ENCODE peak calls at places on chromosomes 4 and X, in four cellular contexts. F is IMR-90, O is H9, V is mesenchymal stem cell. D is an unnamed sample.

GRCh38 chr4:4694296-4694772 is 152.5 kb upstream of the STX18 start:
- DNase-seq in F (peak), O (peak), V (peak), D (no peak)

GRCh38 chrX:119669424-119670037 is 23.4 kb downstream of the SEPTIN6 start:
- DNase-seq in O (no peak), F (peak), V (peak), D (no peak)

GRCh38 chr4:79864470-79865190 is 208.4 kb downstream of the ANTXR2 start:
- DNase-seq in O (no peak), V (no peak), F (peak), D (no peak)

GRCh38 chrX:112613039-112613438 is 66.7 kb downstream of the LHFPL1 start:
- DNase-seq in V (no peak), O (no peak), F (no peak), D (no peak)

GRCh38 chrX:83916525-83916924 is 55.6 kb downstream of the CYLC1 start:
- DNase-seq in O (no peak), F (peak), V (peak), D (no peak)

GRCh38 chr4:185520119-185520518 is 15.2 kb downstream of the PDLIM3 start:
- DNase-seq in F (peak), V (peak), O (no peak), D (peak)

GRCh38 chr4:36316544-36317082 is 35.2 kb downstream of the DTHD1 start:
- DNase-seq in F (peak), V (no peak), O (no peak), D (peak)

GRCh38 chr4:26199566-26199965 is 121.2 kb upstream of the RBPJ start:
- DNase-seq in O (no peak), F (no peak), V (no peak), D (no peak)

GRCh38 chr4:23212558-23212957 is 519.8 kb downstream of the GBA3 start:
- DNase-seq in V (no peak), O (no peak), F (no peak), D (no peak)

GRCh38 chr4:70868778-70869177 is 29.1 kb upstream of the GRSF1 start:
- DNase-seq in O (no peak), F (no peak), V (no peak), D (no peak)

GRCh38 chrX:130676861-130677260 is 226.1 kb downstream of the ENOX2 start:
- DNase-seq in V (no peak), O (no peak), F (no peak), D (no peak)

GRCh38 chr4:54382623-54383022 is 153.5 kb downstream of the PDGFRA start:
- DNase-seq in F (no peak), V (no peak), O (no peak), D (no peak)

GRCh38 chrX:48490661-48491060 is 14.7 kb downstream of the FTSJ1 start:
- DNase-seq in V (no peak), O (no peak), F (no peak), D (peak)

GRCh38 chrX:147476008-147476407 is 435.7 kb upstream of the FMR1 start:
- DNase-seq in V (no peak), F (no peak), O (no peak), D (peak)

GRCh38 chr4:125433453-125433852 is 118.7 kb downstream of the FAT4 start:
- DNase-seq in O (no peak), V (peak), F (peak), D (no peak)

GRCh38 chr4:143381171-143382118 is 44.8 kb downstream of the GAB1 start:
- DNase-seq in V (peak), O (no peak), F (peak), D (no peak)

GRCh38 chr4:93394488-93395185 is 433.9 kb upstream of the ATOH1 start:
- DNase-seq in F (peak), V (peak), O (no peak), D (no peak)

GRCh38 chrX:34805951-34806350 is 136.6 kb upstream of the FAM47B start:
- DNase-seq in O (no peak), F (no peak), V (no peak), D (no peak)

GRCh38 chr4:153295131-153295755 is 49.2 kb upstream of the MND1 start:
- DNase-seq in F (no peak), O (peak), V (no peak), D (peak)
- H3K14ac ChIP-seq in F (no peak), O (no peak), V (no peak), D (no peak)

DNA sequence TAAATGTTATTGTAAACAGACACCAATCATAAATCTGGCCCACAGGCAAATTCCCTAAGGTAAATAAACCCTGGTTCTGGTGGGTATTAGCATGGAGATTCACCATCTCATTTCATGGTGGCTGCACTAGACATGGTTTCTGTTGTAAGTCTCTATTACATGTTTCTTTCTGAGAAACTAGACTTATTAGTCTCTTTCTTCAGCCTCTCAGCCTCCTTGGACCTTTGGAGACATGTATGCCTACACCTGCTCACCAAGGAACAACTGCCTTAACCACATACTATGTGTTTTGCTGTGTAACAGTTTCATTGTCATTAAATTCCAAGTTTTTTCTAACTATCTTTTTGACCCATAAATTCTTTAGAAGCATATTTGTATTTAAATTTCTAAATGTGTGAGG is 13.1 kb downstream of the DDIT4L start:
- DNase-seq in O (no peak), F (no peak), V (no peak), D (no peak)
- H3K9ac ChIP-seq in O (no peak), F (no peak), V (no peak), D (no peak)

GRCh38 chrX:13197961-13198761 is 121.7 kb downstream of the ATXN3L start:
- DNase-seq in O (peak), V (no peak), F (no peak), D (peak)

GRCh38 chrX:13198762-13199064 is 121.1 kb downstream of the ATXN3L start:
- DNase-seq in V (no peak), F (no peak), O (no peak), D (no peak)

GRCh38 chrX:13190051-13190450 is 129.8 kb downstream of the ATXN3L start:
- DNase-seq in F (no peak), O (no peak), V (no peak), D (no peak)

GRCh38 chrX:13196778-13197177 is 123.1 kb downstream of the ATXN3L start:
- DNase-seq in V (no peak), F (no peak), O (no peak), D (no peak)

DNA sequence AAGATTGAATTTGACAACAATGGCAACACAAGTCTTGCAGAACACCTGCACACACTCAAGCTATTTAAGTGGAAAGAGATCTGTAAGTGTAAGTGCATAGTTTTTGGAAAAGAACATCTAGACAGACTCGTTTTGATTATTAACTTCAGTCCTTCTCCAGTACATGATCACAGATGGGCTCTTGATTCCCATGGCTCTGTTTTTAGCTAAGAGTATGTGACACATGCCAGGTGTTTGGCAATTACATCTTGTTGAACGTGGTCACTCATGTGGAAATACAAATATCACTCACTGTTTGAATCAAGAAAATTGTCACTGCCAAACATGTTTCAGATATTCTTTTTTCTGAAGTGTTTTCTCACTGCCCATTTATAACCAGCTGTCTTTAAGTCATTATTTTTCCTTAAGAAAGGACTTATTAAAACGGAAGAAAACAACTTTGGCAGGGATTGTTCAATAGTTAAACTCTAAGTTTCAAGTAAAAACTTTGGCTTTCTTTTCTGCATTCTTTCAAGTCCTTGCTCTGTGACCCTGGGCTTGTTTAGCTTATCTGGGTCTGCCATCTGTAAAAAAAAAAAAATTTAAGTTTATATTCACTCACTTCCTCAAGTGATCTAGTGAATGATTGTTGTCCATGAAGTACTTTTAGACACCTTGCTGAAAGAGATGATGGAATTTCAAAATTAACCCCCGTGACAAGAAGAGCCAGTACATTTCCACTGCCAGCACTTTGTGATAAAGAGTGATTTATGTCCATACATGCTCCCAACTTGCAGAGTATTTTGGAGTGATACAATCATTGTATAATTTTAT is 125.4 kb downstream of the ATXN3L start:
- DNase-seq in V (peak), O (no peak), F (no peak), D (peak)
- H3K14ac ChIP-seq in V (no peak), O (no peak), F (no peak), D (no peak)

GRCh38 chr4:167111622-167112021 is 122.7 kb downstream of the SPOCK3 start:
- DNase-seq in V (no peak), O (no peak), F (no peak), D (no peak)

GRCh38 chr4:167114416-167114971 is 119.8 kb downstream of the SPOCK3 start:
- DNase-seq in O (no peak), F (no peak), V (no peak), D (no peak)

GRCh38 chr4:167119392-167119791 is 114.9 kb downstream of the SPOCK3 start:
- DNase-seq in O (no peak), V (no peak), F (no peak), D (no peak)

DNA sequence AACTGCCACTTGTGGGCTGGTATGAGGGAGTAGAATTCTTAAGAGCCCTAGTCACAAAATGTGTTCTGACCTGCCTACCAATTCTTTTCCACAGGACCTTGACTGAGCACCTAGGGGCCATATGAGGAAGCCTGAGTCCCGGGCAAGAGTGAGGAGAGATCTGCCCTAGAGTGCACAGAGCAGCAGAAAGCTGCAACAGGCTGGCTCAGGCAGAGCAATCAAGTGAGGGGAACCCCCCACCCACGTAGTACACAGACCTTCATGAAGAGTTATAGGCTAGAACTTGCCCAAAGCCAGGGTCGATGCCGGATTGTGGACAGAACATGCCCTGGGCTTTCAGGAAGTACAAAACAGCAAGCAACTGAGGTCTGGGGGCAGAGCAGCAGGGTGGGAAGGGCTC is 117.0 kb downstream of the SPOCK3 start:
- DNase-seq in V (no peak), F (no peak), O (no peak), D (no peak)
- H3K9ac ChIP-seq in V (no peak), F (no peak), O (no peak), D (no peak)

DNA sequence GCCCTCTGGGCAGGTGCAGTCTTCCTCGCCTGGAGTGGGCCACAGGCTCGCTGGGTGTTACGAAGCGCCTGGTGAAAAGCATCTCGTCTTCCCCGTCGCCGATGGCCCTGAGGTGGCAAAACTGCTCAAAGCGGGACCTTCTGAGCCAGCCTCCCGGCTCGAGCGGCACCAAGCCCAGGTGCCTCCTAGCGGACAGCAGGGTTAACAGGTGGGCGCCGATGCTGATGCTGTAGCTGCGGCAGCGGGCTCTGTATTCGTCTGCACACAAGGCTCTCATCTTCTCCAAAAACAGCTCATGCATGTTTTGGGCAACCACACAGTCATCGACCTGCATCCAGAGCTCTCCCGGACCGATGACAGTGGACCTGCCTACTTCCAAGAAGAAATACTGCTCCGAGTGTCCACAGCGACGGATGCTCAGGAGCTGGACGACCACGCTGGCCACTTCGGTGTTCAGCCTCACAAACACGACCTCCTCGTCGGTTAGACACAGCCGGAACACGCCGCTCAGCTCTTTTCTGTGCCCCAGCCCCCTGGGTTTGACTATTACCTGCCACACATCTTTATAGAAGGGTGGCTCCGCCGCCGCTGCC is 1.2 kb downstream of the IRS4 start:
- DNase-seq in O (peak), F (no peak), V (no peak), D (no peak)
- H3K14ac ChIP-seq in O (no peak), F (no peak), V (no peak), D (no peak)

DNA sequence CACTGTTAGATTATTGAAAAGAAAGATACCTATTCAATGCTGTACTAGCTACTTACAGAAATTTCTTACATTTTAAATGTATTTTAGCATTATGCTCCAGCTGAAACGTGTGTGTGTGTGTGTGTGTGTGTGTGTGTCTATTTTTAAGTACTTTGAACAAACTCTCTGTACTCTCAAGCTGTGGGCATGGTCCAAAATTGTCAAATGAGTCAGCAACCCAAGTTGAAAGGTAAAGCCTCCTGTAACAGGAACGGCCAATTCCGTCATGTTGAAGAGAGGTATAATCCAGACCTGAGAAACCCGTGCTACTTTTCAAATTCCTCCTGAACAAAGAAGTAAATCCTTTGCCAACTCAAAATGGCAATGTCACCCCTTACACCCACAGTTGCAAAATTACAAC is 20.5 kb downstream of the MAOB start:
- DNase-seq in O (no peak), V (no peak), F (no peak), D (no peak)
- H3K9ac ChIP-seq in O (no peak), V (no peak), F (no peak), D (no peak)

GRCh38 chr4:81030061-81030616 is 369 bp upstream of the BMP3 start:
- DNase-seq in O (peak), F (no peak), V (no peak), D (no peak)

GRCh38 chr4:81032805-81033684 is 2.5 kb downstream of the BMP3 start:
- DNase-seq in F (peak), O (no peak), V (no peak), D (no peak)

GRCh38 chr4:81030617-81031388 is at the start of gene BMP3:
- DNase-seq in O (peak), V (peak), F (peak), D (peak)

GRCh38 chr4:81032174-81032551 is 1.7 kb downstream of the BMP3 start:
- DNase-seq in V (no peak), O (no peak), F (no peak), D (no peak)

DNA sequence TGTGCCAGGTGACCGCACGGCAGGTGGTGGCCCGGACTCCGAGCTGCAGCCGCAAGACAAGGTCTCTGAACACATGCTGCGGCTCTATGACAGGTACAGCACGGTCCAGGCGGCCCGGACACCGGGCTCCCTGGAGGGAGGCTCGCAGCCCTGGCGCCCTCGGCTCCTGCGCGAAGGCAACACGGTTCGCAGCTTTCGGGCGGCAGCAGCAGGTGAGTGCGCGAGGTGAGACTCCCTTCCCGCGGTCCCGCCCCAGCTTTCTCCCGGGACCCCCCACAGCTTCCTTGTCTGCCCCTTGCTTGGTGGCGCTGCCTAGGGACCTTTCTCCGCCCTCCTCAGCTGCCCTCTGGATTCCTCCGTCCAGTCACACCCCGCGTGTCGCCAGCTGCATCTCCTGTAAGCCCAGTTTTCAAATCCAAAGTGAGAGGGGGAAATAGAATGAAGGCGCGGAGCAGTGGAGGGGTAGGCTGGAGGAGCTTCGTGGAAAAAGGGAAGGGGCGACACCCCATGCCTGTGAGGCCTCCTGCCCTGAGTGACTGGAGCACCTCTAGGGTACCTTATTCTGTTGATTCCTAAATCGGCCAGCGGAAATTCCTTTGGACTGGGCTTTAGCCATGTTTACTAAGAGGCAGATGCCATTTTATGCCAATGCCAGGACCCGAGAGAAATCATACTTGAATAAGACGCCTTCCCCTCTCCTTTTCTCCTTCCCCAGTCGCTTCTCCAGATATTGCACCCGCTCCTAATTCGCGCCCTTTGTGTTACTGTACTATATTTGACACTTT is 1.1 kb downstream of the BMP3 start:
- DNase-seq in O (peak), V (no peak), F (no peak), D (no peak)
- H3K14ac ChIP-seq in O (no peak), V (no peak), F (no peak), D (no peak)

DNA sequence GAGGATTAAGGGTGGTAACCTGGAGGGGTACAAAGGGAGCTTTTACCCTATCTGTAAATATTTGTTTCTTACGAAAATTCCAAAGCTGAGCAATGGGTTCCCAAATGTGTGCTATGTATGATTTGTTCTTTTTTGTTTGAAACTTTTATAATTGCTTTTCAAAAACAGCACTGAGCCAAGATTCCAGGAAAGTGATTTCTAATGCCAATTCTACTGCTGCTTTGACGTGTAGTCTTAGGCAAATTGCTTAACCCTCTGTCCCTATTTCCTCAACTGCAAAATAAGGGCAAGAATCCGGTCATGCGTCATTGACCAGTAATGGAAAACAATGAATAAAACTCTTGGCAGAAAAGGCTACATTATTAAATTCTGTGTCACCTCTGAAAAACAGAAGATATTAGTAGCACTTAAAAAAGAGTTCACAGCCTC is 454.7 kb downstream of the IL15 start:
- DNase-seq in O (no peak), F (peak), V (no peak), D (no peak)
- H3K9ac ChIP-seq in O (no peak), F (no peak), V (peak), D (no peak)

D was measured in trophoblast cell.